ENCODE peak calls at places on chromosomes 11 and 22, in six cellular contexts. One of them, this sample, is unnamed.

GRCh38 chr22:19663286-19663815 is 51.0 kb upstream of the SEPTIN5 start:
- DNase-seq in GM13976: peak; percentile 11
- DNase-seq in stimulated activated naive B cell treated with anti-CD40 and anti-IgM and Interleukin-4, amounts not matched to agents 10 μg/mL and 1 μg/mL and 100 μg/mL, for 72 hours: no peak
- DNase-seq in stimulated activated naive CD8-positive, alpha-beta T cell treated with anti-CD3 and anti-CD28 coated beads, Interleukin-15, amount 100 ng/mL, for 72 hours: peak; percentile 30
- DNase-seq in activated naive CD8-positive, alpha-beta T cell treated with anti-CD3 and anti-CD28 coated beads, Interleukin-2, amount 50 U/mL, for 16 hours: no peak
- DNase-seq in kidney tubule cell: peak; percentile 35
- DNase-seq in this sample: peak; percentile 22

GRCh38 chr22:45254388-45254787 is 13.7 kb upstream of the KIAA0930 start:
- DNase-seq in GM13976: no peak
- DNase-seq in stimulated activated naive B cell treated with anti-CD40 and anti-IgM and Interleukin-4, amounts not matched to agents 10 μg/mL and 1 μg/mL and 100 μg/mL, for 72 hours: no peak
- DNase-seq in stimulated activated naive CD8-positive, alpha-beta T cell treated with anti-CD3 and anti-CD28 coated beads, Interleukin-15, amount 100 ng/mL, for 72 hours: no peak
- DNase-seq in activated naive CD8-positive, alpha-beta T cell treated with anti-CD3 and anti-CD28 coated beads, Interleukin-2, amount 50 U/mL, for 16 hours: no peak
- DNase-seq in kidney tubule cell: no peak
- DNase-seq in this sample: no peak

GRCh38 chr22:20987375-20987774 is 5.3 kb downstream of the LZTR1 start:
- DNase-seq in GM13976: no peak
- DNase-seq in stimulated activated naive B cell treated with anti-CD40 and anti-IgM and Interleukin-4, amounts not matched to agents 10 μg/mL and 1 μg/mL and 100 μg/mL, for 72 hours: no peak
- DNase-seq in stimulated activated naive CD8-positive, alpha-beta T cell treated with anti-CD3 and anti-CD28 coated beads, Interleukin-15, amount 100 ng/mL, for 72 hours: no peak
- DNase-seq in activated naive CD8-positive, alpha-beta T cell treated with anti-CD3 and anti-CD28 coated beads, Interleukin-2, amount 50 U/mL, for 16 hours: no peak
- DNase-seq in kidney tubule cell: no peak
- DNase-seq in this sample: no peak

GRCh38 chr11:57641011-57641410 is 8.7 kb downstream of the YPEL4 start:
- DNase-seq in GM13976: no peak
- DNase-seq in stimulated activated naive B cell treated with anti-CD40 and anti-IgM and Interleukin-4, amounts not matched to agents 10 μg/mL and 1 μg/mL and 100 μg/mL, for 72 hours: no peak
- DNase-seq in stimulated activated naive CD8-positive, alpha-beta T cell treated with anti-CD3 and anti-CD28 coated beads, Interleukin-15, amount 100 ng/mL, for 72 hours: no peak
- DNase-seq in activated naive CD8-positive, alpha-beta T cell treated with anti-CD3 and anti-CD28 coated beads, Interleukin-2, amount 50 U/mL, for 16 hours: no peak
- DNase-seq in kidney tubule cell: no peak
- DNase-seq in this sample: peak; percentile 49

GRCh38 chr11:114209904-114210303 is 86.3 kb upstream of the NNMT start:
- DNase-seq in GM13976: no peak
- DNase-seq in stimulated activated naive B cell treated with anti-CD40 and anti-IgM and Interleukin-4, amounts not matched to agents 10 μg/mL and 1 μg/mL and 100 μg/mL, for 72 hours: no peak
- DNase-seq in stimulated activated naive CD8-positive, alpha-beta T cell treated with anti-CD3 and anti-CD28 coated beads, Interleukin-15, amount 100 ng/mL, for 72 hours: no peak
- DNase-seq in activated naive CD8-positive, alpha-beta T cell treated with anti-CD3 and anti-CD28 coated beads, Interleukin-2, amount 50 U/mL, for 16 hours: no peak
- DNase-seq in kidney tubule cell: peak; percentile 86
- DNase-seq in this sample: no peak

GRCh38 chr11:109862808-109863207 is 230.4 kb upstream of the ZC3H12C start:
- DNase-seq in GM13976: no peak
- DNase-seq in stimulated activated naive B cell treated with anti-CD40 and anti-IgM and Interleukin-4, amounts not matched to agents 10 μg/mL and 1 μg/mL and 100 μg/mL, for 72 hours: no peak
- DNase-seq in stimulated activated naive CD8-positive, alpha-beta T cell treated with anti-CD3 and anti-CD28 coated beads, Interleukin-15, amount 100 ng/mL, for 72 hours: no peak
- DNase-seq in activated naive CD8-positive, alpha-beta T cell treated with anti-CD3 and anti-CD28 coated beads, Interleukin-2, amount 50 U/mL, for 16 hours: no peak
- DNase-seq in kidney tubule cell: no peak
- DNase-seq in this sample: no peak

GRCh38 chr11:126544311-126545056 is 189.0 kb downstream of the ST3GAL4 start:
- DNase-seq in GM13976: no peak
- DNase-seq in stimulated activated naive B cell treated with anti-CD40 and anti-IgM and Interleukin-4, amounts not matched to agents 10 μg/mL and 1 μg/mL and 100 μg/mL, for 72 hours: no peak
- DNase-seq in stimulated activated naive CD8-positive, alpha-beta T cell treated with anti-CD3 and anti-CD28 coated beads, Interleukin-15, amount 100 ng/mL, for 72 hours: no peak
- DNase-seq in activated naive CD8-positive, alpha-beta T cell treated with anti-CD3 and anti-CD28 coated beads, Interleukin-2, amount 50 U/mL, for 16 hours: no peak
- DNase-seq in kidney tubule cell: peak; percentile 18
- DNase-seq in this sample: peak; percentile 71

GRCh38 chr11:65422104-65422632 is 430 bp upstream of the NEAT1 start:
- DNase-seq in GM13976: peak; percentile 87
- DNase-seq in stimulated activated naive B cell treated with anti-CD40 and anti-IgM and Interleukin-4, amounts not matched to agents 10 μg/mL and 1 μg/mL and 100 μg/mL, for 72 hours: peak; percentile 96
- DNase-seq in stimulated activated naive CD8-positive, alpha-beta T cell treated with anti-CD3 and anti-CD28 coated beads, Interleukin-15, amount 100 ng/mL, for 72 hours: peak; percentile 98
- DNase-seq in activated naive CD8-positive, alpha-beta T cell treated with anti-CD3 and anti-CD28 coated beads, Interleukin-2, amount 50 U/mL, for 16 hours: peak; percentile 81
- DNase-seq in kidney tubule cell: peak; percentile 98
- DNase-seq in this sample: peak; percentile 90

GRCh38 chr11:7020183-7020917 is at the start of the genes NLRP14 and ZNF214:
- DNase-seq in GM13976: peak; percentile 81
- DNase-seq in stimulated activated naive B cell treated with anti-CD40 and anti-IgM and Interleukin-4, amounts not matched to agents 10 μg/mL and 1 μg/mL and 100 μg/mL, for 72 hours: no peak
- DNase-seq in stimulated activated naive CD8-positive, alpha-beta T cell treated with anti-CD3 and anti-CD28 coated beads, Interleukin-15, amount 100 ng/mL, for 72 hours: no peak
- DNase-seq in activated naive CD8-positive, alpha-beta T cell treated with anti-CD3 and anti-CD28 coated beads, Interleukin-2, amount 50 U/mL, for 16 hours: no peak
- DNase-seq in kidney tubule cell: peak; percentile 92
- DNase-seq in this sample: peak; percentile 92

GRCh38 chr11:74208507-74208906 is 37.4 kb downstream of the PPME1 start:
- DNase-seq in GM13976: no peak
- DNase-seq in stimulated activated naive B cell treated with anti-CD40 and anti-IgM and Interleukin-4, amounts not matched to agents 10 μg/mL and 1 μg/mL and 100 μg/mL, for 72 hours: no peak
- DNase-seq in stimulated activated naive CD8-positive, alpha-beta T cell treated with anti-CD3 and anti-CD28 coated beads, Interleukin-15, amount 100 ng/mL, for 72 hours: no peak
- DNase-seq in activated naive CD8-positive, alpha-beta T cell treated with anti-CD3 and anti-CD28 coated beads, Interleukin-2, amount 50 U/mL, for 16 hours: no peak
- DNase-seq in kidney tubule cell: peak; percentile 50
- DNase-seq in this sample: no peak

GRCh38 chr11:96205460-96205809 is 137.6 kb downstream of the MAML2 start:
- DNase-seq in GM13976: no peak
- DNase-seq in stimulated activated naive B cell treated with anti-CD40 and anti-IgM and Interleukin-4, amounts not matched to agents 10 μg/mL and 1 μg/mL and 100 μg/mL, for 72 hours: no peak
- DNase-seq in stimulated activated naive CD8-positive, alpha-beta T cell treated with anti-CD3 and anti-CD28 coated beads, Interleukin-15, amount 100 ng/mL, for 72 hours: peak; percentile 36
- DNase-seq in activated naive CD8-positive, alpha-beta T cell treated with anti-CD3 and anti-CD28 coated beads, Interleukin-2, amount 50 U/mL, for 16 hours: no peak
- DNase-seq in kidney tubule cell: no peak
- DNase-seq in this sample: no peak

GRCh38 chr11:78416285-78417174 is 1.1 kb downstream of the GAB2 start:
- DNase-seq in GM13976: peak; percentile 82
- DNase-seq in stimulated activated naive B cell treated with anti-CD40 and anti-IgM and Interleukin-4, amounts not matched to agents 10 μg/mL and 1 μg/mL and 100 μg/mL, for 72 hours: peak; percentile 83
- DNase-seq in stimulated activated naive CD8-positive, alpha-beta T cell treated with anti-CD3 and anti-CD28 coated beads, Interleukin-15, amount 100 ng/mL, for 72 hours: peak; percentile 82
- DNase-seq in activated naive CD8-positive, alpha-beta T cell treated with anti-CD3 and anti-CD28 coated beads, Interleukin-2, amount 50 U/mL, for 16 hours: peak; percentile 36
- DNase-seq in kidney tubule cell: peak; percentile 92
- DNase-seq in this sample: peak; percentile 81